ENCODE peak calls at places on chromosomes 3 and 15, in nine cellular contexts. P is choroid plexus epithelial cell, U is left ventricle myocardium inferior, E is PC-9, K is AG04450, N is testis, B is small intestine, I is mucosa of descending colon, T is lower lobe of right lung. S is an unnamed sample.

GRCh38 chr3:190495796-190496195 is 18.1 kb upstream of the IL1RAP start:
- DNase-seq in U (no peak), E (no peak), B (no peak), K (no peak), T (no peak), N (no peak), I (no peak), P (no peak), S (no peak)

GRCh38 chr3:129867506-129868124 is 25.9 kb downstream of the TMCC1 start:
- DNase-seq in E (no peak), I (no peak), P (peak; percentile 64), T (no peak), U (no peak), K (no peak), N (no peak), B (no peak), S (no peak)

GRCh38 chr15:82086243-82086995 is 40.6 kb upstream of the MEX3B start:
- DNase-seq in T (no peak), N (no peak), E (no peak), I (no peak), B (no peak), U (no peak), P (no peak), K (no peak), S (no peak)

GRCh38 chr15:69562564-69562963 is 109.9 kb downstream of the RPLP1 start:
- DNase-seq in P (no peak), K (no peak), U (no peak), I (no peak), E (no peak), B (peak; percentile 36), N (no peak), T (no peak), S (no peak)

GRCh38 chr3:194814878-194815357 is 129.2 kb downstream of the FAM43A start:
- DNase-seq in U (no peak), E (no peak), K (no peak), I (no peak), N (no peak), T (no peak), B (no peak), P (no peak), S (no peak)

GRCh38 chr3:184739594-184740505 is 28.0 kb upstream of the MAGEF1 start:
- DNase-seq in P (no peak), E (no peak), N (no peak), K (no peak), U (no peak), B (no peak), I (no peak), T (no peak), S (no peak)

GRCh38 chr3:159844383-159844730 is 144.3 kb upstream of the IL12A start:
- DNase-seq in K (no peak), I (no peak), U (no peak), N (no peak), P (no peak), E (no peak), B (no peak), T (no peak), S (no peak)

GRCh38 chr15:75732809-75733451 is 20.3 kb upstream of the CSPG4 start:
- DNase-seq in N (peak; percentile 81), T (peak; percentile 65), E (no peak), B (peak; percentile 57), K (no peak), U (peak; percentile 71), I (no peak), P (peak; percentile 84), S (peak; percentile 78)

GRCh38 chr3:183114374-183114773 is 15.1 kb upstream of the MCCC1 start:
- DNase-seq in P (no peak), T (no peak), E (no peak), I (no peak), K (no peak), B (no peak), U (no peak), N (no peak), S (no peak)

GRCh38 chr3:124097362-124098120 is 105.6 kb upstream of the ROPN1 start:
- DNase-seq in N (no peak), P (no peak), U (no peak), K (no peak), E (no peak), I (no peak), T (no peak), B (no peak), S (no peak)

GRCh38 chr3:154240235-154240634 is 84.1 kb downstream of the DHX36 start:
- DNase-seq in K (no peak), E (no peak), I (no peak), T (no peak), B (no peak), P (no peak), N (no peak), U (no peak), S (no peak)

GRCh38 chr3:99836681-99837080 is 19.0 kb downstream of the CMSS1 start:
- DNase-seq in T (no peak), B (no peak), I (no peak), K (no peak), E (no peak), N (no peak), P (no peak), U (no peak), S (no peak)

GRCh38 chr15:89858661-89859458 is 34.9 kb downstream of the AP3S2 start:
- DNase-seq in I (no peak), T (no peak), K (no peak), E (peak; percentile 62), N (no peak), B (peak; percentile 95), P (no peak), U (no peak), S (no peak)
- H3K4me3 ChIP-seq in I (no peak overlapping the region), T (no peak overlapping the region), K (no peak overlapping the region), E (no peak overlapping the region), N (no peak overlapping the region), B (no peak overlapping the region), P (no peak overlapping the region), U (no peak overlapping the region), S (no peak overlapping the region)

DNA sequence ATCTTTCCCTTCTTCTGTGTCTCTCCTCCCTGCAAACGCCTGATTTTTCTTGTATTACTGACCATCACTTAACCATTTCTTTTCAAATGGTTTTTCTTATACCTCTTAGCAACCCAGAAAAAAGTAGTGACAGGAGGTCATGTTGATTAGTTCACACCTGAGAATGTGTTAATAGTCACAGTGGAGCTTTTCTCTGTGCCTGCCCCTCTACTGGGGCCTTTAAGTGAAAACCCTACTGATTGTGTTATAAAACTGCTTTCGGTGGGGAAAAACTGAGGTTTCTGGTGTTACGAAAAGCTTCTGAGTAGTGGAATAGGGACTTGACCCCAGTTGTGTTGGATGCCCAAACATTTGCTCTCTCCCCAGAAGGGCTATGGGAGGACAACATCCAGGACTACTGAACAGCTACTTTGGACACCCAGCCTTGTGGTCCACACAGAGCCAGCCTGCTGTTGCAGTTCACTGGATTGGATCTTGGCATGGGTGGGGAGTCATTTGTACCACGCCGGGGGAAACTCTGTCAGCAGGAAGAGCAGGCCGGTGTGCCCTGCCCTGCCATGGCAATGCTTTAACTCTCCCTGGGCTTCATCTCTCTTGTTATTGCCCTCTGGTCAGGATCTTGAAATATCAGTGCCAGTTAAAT is 10.3 kb downstream of the GPR87 start:
- DNase-seq in I (no peak), K (no peak), P (no peak), N (no peak), T (no peak), E (no peak), U (no peak), B (no peak), S (no peak)
- H3K4me3 ChIP-seq in I (no peak overlapping the region), K (no peak overlapping the region), P (no peak overlapping the region), N (no peak overlapping the region), T (no peak overlapping the region), E (peak overlapping the region; percentile 38), U (no peak overlapping the region), B (no peak overlapping the region), S (no peak overlapping the region)

GRCh38 chr15:63599401-63600000 is 2.3 kb downstream of the FBXL22 start:
- DNase-seq in K (no peak), I (peak; percentile 83), N (peak; percentile 71), P (peak; percentile 64), U (peak; percentile 64), E (peak; percentile 62), T (peak; percentile 82), B (peak; percentile 79), S (peak; percentile 82)
- H3K4me3 ChIP-seq in K (peak overlapping the region; percentile 64), I (no peak overlapping the region), N (peak overlapping the region; percentile 60), P (peak overlapping the region; percentile 67), U (peak overlapping the region; percentile 81), E (peak overlapping the region; percentile 82), T (peak overlapping the region; percentile 83), B (peak overlapping the region; percentile 62), S (peak overlapping the region; percentile 26)

GRCh38 chr15:88908123-88908522 is 5.1 kb downstream of the MFGE8 start:
- DNase-seq in U (no peak), P (no peak), N (no peak), K (no peak), E (no peak), I (no peak), T (no peak), B (no peak), S (no peak)
- H3K4me3 ChIP-seq in U (peak overlapping the region; percentile 78), P (no peak overlapping the region), N (no peak overlapping the region), K (no peak overlapping the region), E (no peak overlapping the region), I (no peak overlapping the region), T (no peak overlapping the region), B (no peak overlapping the region), S (no peak overlapping the region)

DNA sequence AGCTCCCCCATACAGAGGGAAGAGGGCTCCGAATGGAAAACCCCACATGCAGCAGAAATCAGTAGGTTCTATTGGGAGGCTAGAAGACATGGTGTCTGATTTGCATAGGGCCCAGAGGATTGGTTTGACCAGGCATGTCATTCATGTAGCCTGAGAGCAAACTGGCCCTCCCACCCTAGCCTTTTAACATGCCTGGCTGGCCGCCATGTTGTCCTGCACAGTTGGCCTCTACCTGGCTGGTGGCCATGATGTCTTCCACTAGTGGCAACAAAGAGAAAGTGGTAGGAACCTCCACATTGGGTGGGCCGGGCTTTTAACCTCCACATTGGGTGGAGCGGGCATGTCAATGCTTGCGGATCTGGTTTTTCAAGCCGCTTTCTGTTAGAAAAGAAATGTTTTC is 312.1 kb downstream of the TAFA4 start:
- DNase-seq in P (no peak), N (peak; percentile 58), T (no peak), K (no peak), B (no peak), I (no peak), E (no peak), U (no peak), S (no peak)
- H3K4me3 ChIP-seq in P (no peak overlapping the region), N (no peak overlapping the region), T (no peak overlapping the region), K (no peak overlapping the region), B (no peak overlapping the region), I (no peak overlapping the region), E (no peak overlapping the region), U (no peak overlapping the region), S (no peak overlapping the region)